ENCODE peak calls at places on chromosomes 7 and 10, in nine cellular contexts. D is HFFc6, U is H54, B is SK-MEL-5, C is ELF-1, J is kidney, R is NCI-H345, Z is AG04450, S is NB4. H is an unnamed sample.

GRCh38 chr10:63634488-63635090 is 113.4 kb downstream of the REEP3 start:
- DNase-seq in B (no peak), S (no peak), Z (no peak), D (no peak), R (no peak), J (no peak), U (no peak), C (no peak), H (no peak)

GRCh38 chr10:21510218-21511070 is 15.0 kb downstream of the SKIDA1 start:
- DNase-seq in Z (no peak), J (no peak), R (no peak), B (no peak), S (no peak), U (no peak), D (no peak), C (peak), H (no peak)

GRCh38 chr10:29329420-29329819 is 40.5 kb downstream of the LYZL1 start:
- DNase-seq in U (no peak), J (no peak), R (no peak), D (no peak), Z (no peak), C (no peak), S (no peak), B (no peak), H (peak)

GRCh38 chr10:78907458-78908211 is 161.1 kb upstream of the ZMIZ1 start:
- DNase-seq in Z (no peak), B (no peak), C (no peak), R (no peak), U (no peak), D (no peak), J (no peak), S (no peak), H (no peak)

GRCh38 chr10:116771891-116772290 is 29.5 kb upstream of the HSPA12A start:
- DNase-seq in J (no peak), R (no peak), C (no peak), S (no peak), U (no peak), B (no peak), Z (no peak), D (no peak), H (no peak)

GRCh38 chr10:17023386-17024298 is 106.0 kb downstream of the CUBN start:
- DNase-seq in D (peak), B (peak), Z (peak), R (no peak), C (peak), U (peak), J (no peak), S (peak), H (no peak)

GRCh38 chr7:134995239-134996096 is 9.2 kb downstream of the AGBL3 start:
- DNase-seq in D (no peak), B (no peak), U (no peak), J (no peak), R (no peak), S (no peak), Z (no peak), C (no peak), H (no peak)

GRCh38 chr10:100723180-100723579 is 22.2 kb upstream of the PAX2 start:
- DNase-seq in B (no peak), S (no peak), J (peak), R (no peak), U (no peak), D (no peak), C (no peak), Z (no peak), H (no peak)